ENCODE peak calls at places on chromosomes 4 and X, in four cellular contexts. One of them, this sample, is unnamed.

GRCh38 chr4:8323947-8324555 is 54.5 kb downstream of the HTRA3 start:
- DNase-seq in mesothelial cell of epicardium: peak
- DNase-seq in glutamatergic neuron: no peak
- DNase-seq in right atrium auricular region: peak
- DNase-seq in this sample: no peak

GRCh38 chrX:45771560-45772340 is 571.1 kb upstream of the DIPK2B start:
- DNase-seq in mesothelial cell of epicardium: no peak
- DNase-seq in glutamatergic neuron: no peak
- DNase-seq in right atrium auricular region: no peak
- DNase-seq in this sample: no peak

GRCh38 chr4:14862881-14863280 is 139.4 kb upstream of the CPEB2 start:
- DNase-seq in glutamatergic neuron: no peak
- DNase-seq in mesothelial cell of epicardium: no peak
- DNase-seq in right atrium auricular region: no peak
- DNase-seq in this sample: no peak

GRCh38 chr4:117847849-117848248 is 186.4 kb upstream of the NDST3 start:
- DNase-seq in mesothelial cell of epicardium: no peak
- DNase-seq in glutamatergic neuron: no peak
- DNase-seq in right atrium auricular region: no peak
- DNase-seq in this sample: no peak

GRCh38 chr4:186593587-186593973 is 38.2 kb upstream of the MTNR1A start:
- DNase-seq in mesothelial cell of epicardium: no peak
- DNase-seq in right atrium auricular region: no peak
- DNase-seq in glutamatergic neuron: no peak
- DNase-seq in this sample: no peak

GRCh38 chrX:71450433-71451106 is 82.3 kb upstream of the OGT start:
- DNase-seq in right atrium auricular region: no peak
- DNase-seq in mesothelial cell of epicardium: no peak
- DNase-seq in glutamatergic neuron: no peak
- DNase-seq in this sample: no peak

GRCh38 chr4:11904991-11905760 is 476.5 kb upstream of the HS3ST1 start:
- DNase-seq in mesothelial cell of epicardium: no peak
- DNase-seq in right atrium auricular region: no peak
- DNase-seq in glutamatergic neuron: no peak
- DNase-seq in this sample: no peak

GRCh38 chr4:21046121-21046520 is 345.9 kb downstream of the PACRGL start:
- DNase-seq in right atrium auricular region: no peak
- DNase-seq in glutamatergic neuron: no peak
- DNase-seq in mesothelial cell of epicardium: no peak
- DNase-seq in this sample: no peak

GRCh38 chrX:138191998-138192397 is 519.5 kb downstream of the FGF13 start:
- DNase-seq in mesothelial cell of epicardium: no peak
- DNase-seq in glutamatergic neuron: peak
- DNase-seq in right atrium auricular region: no peak
- DNase-seq in this sample: peak

GRCh38 chr4:79613269-79613995 is 205.4 kb upstream of the GK2 start:
- DNase-seq in mesothelial cell of epicardium: no peak
- DNase-seq in glutamatergic neuron: no peak
- DNase-seq in right atrium auricular region: no peak
- DNase-seq in this sample: no peak

GRCh38 chr4:151644625-151645024 is 116.2 kb downstream of the GATB start:
- DNase-seq in glutamatergic neuron: peak
- DNase-seq in right atrium auricular region: no peak
- DNase-seq in mesothelial cell of epicardium: no peak
- DNase-seq in this sample: peak

GRCh38 chr4:184899261-184900134 is 73.7 kb upstream of the ACSL1 start:
- DNase-seq in mesothelial cell of epicardium: no peak
- DNase-seq in right atrium auricular region: no peak
- DNase-seq in glutamatergic neuron: no peak
- DNase-seq in this sample: no peak

GRCh38 chr4:150578745-150579470 is 3.0 kb upstream of the MAB21L2 start:
- DNase-seq in right atrium auricular region: no peak
- DNase-seq in glutamatergic neuron: peak
- DNase-seq in mesothelial cell of epicardium: no peak
- DNase-seq in this sample: peak

GRCh38 chr4:118373614-118374255 is 20.9 kb upstream of the PRSS12 start:
- DNase-seq in glutamatergic neuron: no peak
- DNase-seq in right atrium auricular region: no peak
- DNase-seq in mesothelial cell of epicardium: no peak
- DNase-seq in this sample: no peak

GRCh38 chr4:83618431-83618830 is 82.5 kb downstream of the GPAT3 start:
- DNase-seq in right atrium auricular region: no peak
- DNase-seq in glutamatergic neuron: no peak
- DNase-seq in mesothelial cell of epicardium: no peak
- DNase-seq in this sample: no peak

GRCh38 chr4:82372874-82373815 is 646 bp downstream of the HNRNPD start:
- DNase-seq in right atrium auricular region: peak
- DNase-seq in mesothelial cell of epicardium: peak
- DNase-seq in glutamatergic neuron: peak
- DNase-seq in this sample: peak

GRCh38 chr4:128600996-128601857 is 208.3 kb upstream of the JADE1 start:
- DNase-seq in mesothelial cell of epicardium: no peak
- DNase-seq in glutamatergic neuron: no peak
- DNase-seq in right atrium auricular region: peak
- DNase-seq in this sample: no peak

GRCh38 chrX:114580336-114580735 is 3.5 kb upstream of the HTR2C start:
- DNase-seq in glutamatergic neuron: no peak
- DNase-seq in right atrium auricular region: no peak
- DNase-seq in mesothelial cell of epicardium: no peak
- DNase-seq in this sample: no peak

GRCh38 chr4:75046641-75047040 is 113.7 kb downstream of the PARM1 start:
- DNase-seq in mesothelial cell of epicardium: no peak
- DNase-seq in right atrium auricular region: no peak
- DNase-seq in glutamatergic neuron: no peak
- DNase-seq in this sample: no peak

GRCh38 chr4:99506781-99507180 is 4.0 kb upstream of the C4orf17 start:
- DNase-seq in mesothelial cell of epicardium: no peak
- DNase-seq in glutamatergic neuron: no peak
- DNase-seq in right atrium auricular region: no peak
- DNase-seq in this sample: no peak

GRCh38 chr4:99894998-99895397 is 771 bp upstream of the LAMTOR3 start:
- DNase-seq in glutamatergic neuron: no peak
- DNase-seq in right atrium auricular region: no peak
- DNase-seq in mesothelial cell of epicardium: no peak
- DNase-seq in this sample: no peak

GRCh38 chr4:116925900-116926457 is 159.4 kb downstream of the TRAM1L1 start:
- DNase-seq in mesothelial cell of epicardium: peak
- DNase-seq in glutamatergic neuron: peak
- DNase-seq in right atrium auricular region: no peak
- DNase-seq in this sample: peak

GRCh38 chrX:14398725-14399124 is 130.6 kb upstream of the GLRA2 start:
- DNase-seq in glutamatergic neuron: no peak
- DNase-seq in right atrium auricular region: no peak
- DNase-seq in mesothelial cell of epicardium: no peak
- DNase-seq in this sample: no peak

GRCh38 chr4:179582164-179582563 is 2139.9 kb upstream of the AGA start:
- DNase-seq in right atrium auricular region: no peak
- DNase-seq in mesothelial cell of epicardium: no peak
- DNase-seq in glutamatergic neuron: no peak
- DNase-seq in this sample: no peak

GRCh38 chr4:2125023-2125422 is 65.9 kb downstream of the NAT8L start:
- DNase-seq in glutamatergic neuron: no peak
- DNase-seq in mesothelial cell of epicardium: no peak
- DNase-seq in right atrium auricular region: no peak
- DNase-seq in this sample: no peak

GRCh38 chr4:156472624-156473023 is 499.0 kb downstream of the PDGFC start:
- DNase-seq in glutamatergic neuron: no peak
- DNase-seq in right atrium auricular region: no peak
- DNase-seq in mesothelial cell of epicardium: no peak
- DNase-seq in this sample: no peak

GRCh38 chr4:78190595-78190994 is 133.5 kb downstream of the FRAS1 start:
- DNase-seq in right atrium auricular region: no peak
- DNase-seq in glutamatergic neuron: no peak
- DNase-seq in mesothelial cell of epicardium: no peak
- DNase-seq in this sample: no peak

GRCh38 chr4:4379540-4380087 is 7.3 kb upstream of the NSG1 start:
- DNase-seq in mesothelial cell of epicardium: no peak
- DNase-seq in glutamatergic neuron: no peak
- DNase-seq in right atrium auricular region: no peak
- DNase-seq in this sample: no peak
- TF ChIP-seq CTCF in mesothelial cell of epicardium: no peak
- TF ChIP-seq CTCF in glutamatergic neuron: no peak
- TF ChIP-seq CTCF in right atrium auricular region: no peak
- TF ChIP-seq CTCF in this sample: no peak

GRCh38 chr4:144575181-144575580 is 70.8 kb upstream of the HHIP start:
- DNase-seq in mesothelial cell of epicardium: no peak
- DNase-seq in glutamatergic neuron: peak
- DNase-seq in right atrium auricular region: no peak
- DNase-seq in this sample: peak
- TF ChIP-seq CTCF in mesothelial cell of epicardium: no peak
- TF ChIP-seq CTCF in glutamatergic neuron: no peak
- TF ChIP-seq CTCF in right atrium auricular region: no peak
- TF ChIP-seq CTCF in this sample: no peak

DNA sequence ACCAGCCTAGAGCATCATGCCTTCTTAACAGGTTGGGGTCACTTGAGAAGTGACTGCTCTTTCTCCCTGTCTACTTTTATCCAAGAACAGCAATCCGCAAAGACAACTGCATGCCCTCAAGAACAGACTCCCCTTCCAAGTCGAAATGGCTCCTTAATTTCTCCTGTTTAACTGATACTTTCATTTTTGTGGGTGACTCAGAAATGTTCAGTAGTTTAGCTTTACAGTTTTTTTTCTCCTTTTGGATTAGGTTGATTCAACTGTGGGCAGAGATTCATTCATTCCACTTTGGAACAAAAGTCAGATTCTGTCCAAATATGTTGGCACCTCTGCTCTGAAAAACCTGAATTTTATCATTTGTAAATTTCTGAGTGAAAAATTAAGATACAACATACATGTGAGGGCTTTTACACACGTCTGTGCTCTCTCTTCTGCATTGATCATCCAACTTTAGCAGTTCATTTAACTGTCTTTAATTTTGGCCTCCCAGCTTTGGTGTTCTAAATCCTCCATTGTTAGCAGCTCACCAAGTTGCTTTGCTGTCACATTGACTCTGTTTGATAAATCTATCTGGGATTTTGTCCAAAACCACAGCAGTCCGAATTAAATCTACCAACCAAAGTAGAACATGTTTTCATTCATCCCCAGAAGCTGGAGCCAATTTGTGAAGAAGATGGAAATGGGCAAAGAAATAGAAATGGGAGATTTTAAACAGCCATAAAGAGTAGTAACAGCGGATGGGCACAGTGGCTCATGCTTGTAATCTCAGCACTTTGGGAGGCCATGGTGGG is 50.0 kb downstream of the HOPX start:
- DNase-seq in right atrium auricular region: no peak
- DNase-seq in mesothelial cell of epicardium: no peak
- DNase-seq in glutamatergic neuron: no peak
- DNase-seq in this sample: no peak
- TF ChIP-seq CTCF in right atrium auricular region: no peak
- TF ChIP-seq CTCF in mesothelial cell of epicardium: no peak
- TF ChIP-seq CTCF in glutamatergic neuron: no peak
- TF ChIP-seq CTCF in this sample: no peak

GRCh38 chr4:42568610-42569207 is 88.2 kb downstream of the ATP8A1 start:
- DNase-seq in glutamatergic neuron: peak
- DNase-seq in mesothelial cell of epicardium: peak
- DNase-seq in right atrium auricular region: peak
- DNase-seq in this sample: peak
- TF ChIP-seq CTCF in glutamatergic neuron: peak
- TF ChIP-seq CTCF in mesothelial cell of epicardium: peak
- TF ChIP-seq CTCF in right atrium auricular region: peak
- TF ChIP-seq CTCF in this sample: peak

GRCh38 chrX:141278306-141278705 is 36.0 kb upstream of the SPANXC start:
- DNase-seq in right atrium auricular region: no peak
- DNase-seq in mesothelial cell of epicardium: no peak
- DNase-seq in glutamatergic neuron: peak
- DNase-seq in this sample: peak
- TF ChIP-seq CTCF in right atrium auricular region: no peak
- TF ChIP-seq CTCF in mesothelial cell of epicardium: no peak
- TF ChIP-seq CTCF in glutamatergic neuron: peak
- TF ChIP-seq CTCF in this sample: peak

This sample was measured in endothelial cell.